ENCODE peak calls at places on chromosome 19, in five cellular contexts. J, P, G, U and O are unnamed samples.
A peak's percentile ranks its signal among the peaks of the same experiment; 100 is the strongest.

GRCh38 chr19:19550454-19550842 is 12.4 kb downstream of the CILP2 start:
- DNase-seq in J (no peak), P (peak; percentile 52), G (no peak), U (no peak), O (no peak)

GRCh38 chr19:13339869-13340268 is 166.4 kb downstream of the CACNA1A start:
- DNase-seq in J (no peak), P (no peak), G (no peak), U (peak; percentile 12), O (no peak)

GRCh38 chr19:41860419-41861097 is 503 bp downstream of the RPS19 start:
- DNase-seq in J (no peak), P (no peak), G (no peak), U (no peak), O (no peak)

GRCh38 chr19:38699027-38699346 is 45.3 kb downstream of the CAPN12 start:
- DNase-seq in J (no peak), P (no peak), G (no peak), U (no peak), O (no peak)

GRCh38 chr19:46198756-46199155 is 30.8 kb upstream of the IGFL1 start:
- DNase-seq in J (no peak), P (no peak), G (no peak), U (no peak), O (no peak)

GRCh38 chr19:37855098-37855497 is 51.3 kb downstream of the WDR87 start:
- DNase-seq in J (no peak), P (peak; percentile 17), G (no peak), U (no peak), O (no peak)

GRCh38 chr19:16376649-16377048 is 52.0 kb downstream of the KLF2 start:
- DNase-seq in J (no peak), P (no peak), G (no peak), U (no peak), O (peak; percentile 83)

GRCh38 chr19:44757057-44757734 is 8.7 kb downstream of the BCL3 start:
- DNase-seq in J (peak; percentile 28), P (peak; percentile 73), G (no peak), U (peak; percentile 78), O (no peak)

GRCh38 chr19:46713781-46714522 is 3.0 kb downstream of the PRKD2 start:
- DNase-seq in J (peak; percentile 94), P (peak; percentile 63), G (peak; percentile 97), U (peak; percentile 89), O (peak; percentile 95)

GRCh38 chr19:34578751-34579150 is 97.2 kb downstream of the WTIP start:
- DNase-seq in J (no peak), P (no peak), G (peak; percentile 79), U (no peak), O (no peak)

GRCh38 chr19:17615889-17616685 is 60.6 kb downstream of the COLGALT1 start:
- DNase-seq in J (no peak), P (no peak), G (no peak), U (no peak), O (no peak)

GRCh38 chr19:33193864-33194362 is at the start of gene LRP3:
- DNase-seq in J (peak; percentile 52), P (peak; percentile 11), G (no peak), U (peak; percentile 49), O (peak; percentile 79)

GRCh38 chr19:18762125-18763023 is 28.7 kb downstream of the COMP start:
- DNase-seq in J (peak; percentile 98), P (no peak), G (no peak), U (peak; percentile 65), O (no peak)

GRCh38 chr19:29381353-29382203 is 144.2 kb upstream of the VSTM2B start:
- DNase-seq in J (no peak), P (no peak), G (peak; percentile 84), U (no peak), O (no peak)

GRCh38 chr19:43983912-43984686 is at the start of gene ZNF155:
- DNase-seq in J (peak; percentile 90), P (peak; percentile 97), G (peak; percentile 98), U (peak; percentile 88), O (peak; percentile 91)

GRCh38 chr19:29678484-29679106 is 13.3 kb downstream of the PLEKHF1 start:
- DNase-seq in J (no peak), P (no peak), G (peak; percentile 94), U (peak; percentile 89), O (peak; percentile 74)

GRCh38 chr19:17441241-17442135 is 7.0 kb downstream of the TMEM221 start:
- DNase-seq in J (no peak), P (no peak), G (no peak), U (no peak), O (no peak)

GRCh38 chr19:38713227-38713649 is 31.0 kb downstream of the CAPN12 start:
- DNase-seq in J (peak; percentile 87), P (peak; percentile 56), G (no peak), U (peak; percentile 88), O (no peak)

GRCh38 chr19:4713384-4713951 is 10.2 kb downstream of the DPP9 start:
- DNase-seq in J (peak; percentile 96), P (peak; percentile 97), G (peak; percentile 94), U (peak; percentile 84), O (no peak)

GRCh38 chr19:44845286-44845611 is 848 bp upstream of the NECTIN2 start:
- DNase-seq in J (no peak), P (no peak), G (no peak), U (no peak), O (peak; percentile 78)

GRCh38 chr19:5058456-5059190 is 89.7 kb downstream of the KDM4B start:
- DNase-seq in J (no peak), P (peak; percentile 41), G (no peak), U (no peak), O (no peak)

DNA sequence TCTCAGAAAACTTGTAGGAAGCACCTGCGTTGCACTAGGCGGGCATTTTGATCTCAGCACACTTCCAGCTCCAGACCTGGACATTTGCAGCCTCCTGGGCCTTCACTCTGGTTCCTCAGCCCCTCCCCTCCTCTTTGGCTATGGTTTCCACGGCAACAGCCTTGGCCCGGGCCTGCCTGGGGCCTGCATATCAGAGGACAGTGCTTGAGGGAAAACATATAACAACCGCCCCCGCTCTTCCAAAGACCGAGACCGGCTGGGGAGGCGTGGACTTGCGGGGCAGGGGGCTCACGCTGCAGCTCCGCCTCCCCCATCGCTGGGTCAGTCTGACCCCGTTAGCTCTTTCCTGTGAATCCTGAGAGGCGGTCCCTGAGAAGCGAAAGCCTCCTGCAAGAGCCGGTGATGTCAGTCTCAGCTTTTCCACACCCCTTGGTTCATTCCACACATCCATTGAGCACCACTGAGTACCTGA is 125.7 kb upstream of the PEG3 start:
- DNase-seq in J (no peak), P (no peak), G (no peak), U (peak; percentile 79), O (no peak)
- TF ChIP-seq POLR2A in J (no peak), P (no peak), G (no peak), U (no peak), O (no peak)

GRCh38 chr19:15159251-15159650 is 41.5 kb downstream of the NOTCH3 start:
- DNase-seq in J (no peak), P (peak; percentile 33), G (no peak), U (no peak), O (no peak)

GRCh38 chr19:15156391-15156790 is 44.4 kb downstream of the NOTCH3 start:
- DNase-seq in J (no peak), P (no peak), G (no peak), U (no peak), O (no peak)

GRCh38 chr19:15166700-15167099 is 34.1 kb downstream of the NOTCH3 start:
- DNase-seq in J (no peak), P (no peak), G (no peak), U (no peak), O (no peak)

DNA sequence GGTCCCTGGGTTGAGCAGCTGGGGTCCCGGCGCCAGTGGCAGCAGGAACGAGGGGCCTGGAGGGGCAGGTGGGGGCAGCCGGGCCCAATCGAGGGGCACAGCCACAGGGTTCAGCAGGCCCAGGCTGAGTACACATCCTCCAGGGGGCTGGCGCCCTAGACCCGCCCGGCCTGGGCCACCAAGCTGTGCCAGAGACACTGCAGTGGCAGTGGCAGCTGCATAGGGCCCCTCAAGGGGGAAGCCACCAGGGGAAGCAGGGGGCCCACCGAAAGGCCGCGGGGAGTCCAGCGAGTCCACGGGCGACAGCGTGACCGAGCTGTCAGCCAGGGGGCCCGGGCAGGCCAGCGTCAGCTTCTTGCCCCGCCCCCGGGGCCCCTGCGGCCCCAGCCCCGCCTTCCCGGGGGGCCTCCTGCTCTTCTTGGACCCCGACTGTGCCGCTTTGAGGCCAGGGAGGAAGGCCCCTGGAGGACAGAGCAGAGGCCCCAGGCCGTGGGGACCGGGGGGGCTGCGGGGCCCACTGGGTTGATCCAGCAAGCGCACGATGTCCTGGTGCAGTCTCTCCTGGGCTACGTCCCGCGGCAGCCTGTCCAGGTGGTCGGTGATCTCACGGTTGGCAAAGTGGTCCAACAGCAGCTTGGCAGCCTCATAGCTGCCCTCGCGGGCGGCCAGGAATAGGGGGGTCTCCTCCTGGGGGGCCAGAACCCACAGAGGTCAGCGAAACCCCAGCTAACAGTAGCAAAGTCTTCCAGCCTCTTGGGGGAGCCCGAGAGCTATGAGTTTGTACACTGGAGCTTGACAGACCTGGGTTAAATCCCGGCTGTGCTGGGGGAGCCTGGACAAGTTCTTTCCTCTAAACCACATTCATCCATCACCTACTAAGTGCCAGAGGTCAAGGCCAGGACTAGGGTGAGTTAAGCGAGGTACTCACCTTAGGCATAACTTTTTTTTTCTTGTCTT is 39.5 kb downstream of the NOTCH3 start:
- DNase-seq in J (no peak), P (peak; percentile 18), G (no peak), U (no peak), O (no peak)
- TF ChIP-seq CTCF in J (no peak), P (peak; percentile 27), G (no peak), U (no peak), O (no peak)

GRCh38 chr19:3176715-3177501 is 1.7 kb upstream of the S1PR4 start:
- DNase-seq in J (peak; percentile 69), P (peak; percentile 67), G (no peak), U (no peak), O (peak; percentile 87)

GRCh38 chr19:3178973-3179738 is 587 bp downstream of the S1PR4 start:
- DNase-seq in J (no peak), P (no peak), G (no peak), U (no peak), O (no peak)

GRCh38 chr19:3179739-3180293 is 1.2 kb downstream of the S1PR4 start:
- DNase-seq in J (no peak), P (no peak), G (no peak), U (no peak), O (peak; percentile 89)

GRCh38 chr19:3175761-3176714 is 2.5 kb upstream of the S1PR4 start:
- DNase-seq in J (peak; percentile 90), P (peak; percentile 65), G (no peak), U (no peak), O (no peak)

GRCh38 chr19:3178377-3178972 is at the start of gene S1PR4:
- DNase-seq in J (no peak), P (no peak), G (no peak), U (no peak), O (peak; percentile 95)
- H3K4me3 ChIP-seq in J (peak within 1 kb of the TSS; percentile 48), P (no peak within 1 kb of the TSS), G (peak within 1 kb of the TSS; percentile 26), U (no peak within 1 kb of the TSS), O (peak within 1 kb of the TSS; percentile 71)

DNA sequence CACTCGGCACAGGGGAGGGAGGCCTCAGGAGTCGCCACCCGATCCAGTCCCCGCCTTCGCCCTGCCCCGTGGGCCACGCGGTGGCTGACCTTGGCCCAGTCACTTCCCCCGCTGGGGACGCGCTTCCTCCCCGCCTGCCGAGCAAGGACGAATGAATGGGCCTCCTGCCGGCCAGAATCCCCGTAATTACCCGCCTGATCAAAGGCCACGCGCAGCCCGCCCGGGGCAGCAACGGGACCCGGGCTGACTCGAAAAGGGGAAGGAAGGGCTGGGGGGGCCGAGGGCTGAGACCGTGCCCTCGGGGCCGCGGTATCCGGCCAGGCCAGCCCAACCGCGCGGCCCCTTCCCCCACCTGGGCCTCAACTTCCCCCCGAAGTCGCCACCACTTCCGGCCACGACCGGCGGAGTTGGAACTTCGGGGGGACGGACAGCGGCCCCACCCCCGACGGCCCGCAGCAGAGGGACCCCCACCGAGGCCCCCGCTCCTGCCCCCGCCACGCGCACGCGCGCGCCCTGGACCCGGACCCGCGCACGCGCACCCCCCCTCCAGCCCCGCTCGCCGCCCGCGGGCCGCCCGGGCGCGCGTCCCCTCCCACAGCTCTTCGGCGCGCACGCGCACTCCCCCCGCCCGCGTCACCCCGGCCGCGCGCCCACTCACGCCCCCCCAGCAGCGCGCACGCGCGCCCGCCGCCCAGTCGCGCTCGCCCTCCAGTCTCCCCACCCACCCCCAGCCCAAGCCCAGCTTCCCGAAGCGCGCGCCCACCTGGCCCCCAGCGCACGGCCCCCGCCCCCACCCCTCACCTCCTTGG is 520 bp downstream of the ZNF787 start:
- DNase-seq in J (peak; percentile 77), P (peak; percentile 71), G (no peak), U (peak; percentile 76), O (peak; percentile 96)
- TF ChIP-seq POLR2A in J (no peak), P (peak; percentile 68), G (no peak), U (no peak), O (no peak)